ENCODE peak calls at places on chromosomes 1 and 21, in ten cellular contexts. One of them, this sample, is unnamed.

GRCh38 chr21:42535602-42536171 is 22.0 kb downstream of the SLC37A1 start:
- DNase-seq in CD4-positive, CD25-positive, alpha-beta regulatory T cell: no peak
- DNase-seq in M059J: no peak
- DNase-seq in H4: no peak
- DNase-seq in pancreas: no peak
- DNase-seq in ELR: no peak
- DNase-seq in KG1: no peak
- DNase-seq in PC-3: no peak
- DNase-seq in GM20000: peak; percentile 75
- DNase-seq in GM13977: peak; percentile 78
- DNase-seq in this sample: peak; percentile 76

GRCh38 chr1:185561629-185562028 is 172.6 kb upstream of the HMCN1 start:
- DNase-seq in CD4-positive, CD25-positive, alpha-beta regulatory T cell: no peak
- DNase-seq in M059J: peak; percentile 82
- DNase-seq in H4: peak; percentile 25
- DNase-seq in pancreas: no peak
- DNase-seq in ELR: peak; percentile 66
- DNase-seq in KG1: peak; percentile 33
- DNase-seq in PC-3: peak; percentile 52
- DNase-seq in GM20000: no peak
- DNase-seq in GM13977: no peak
- DNase-seq in this sample: no peak

GRCh38 chr1:111720977-111721670 is 18.1 kb downstream of the INKA2 start:
- DNase-seq in CD4-positive, CD25-positive, alpha-beta regulatory T cell: no peak
- DNase-seq in M059J: peak; percentile 65
- DNase-seq in H4: no peak
- DNase-seq in pancreas: no peak
- DNase-seq in ELR: no peak
- DNase-seq in KG1: no peak
- DNase-seq in PC-3: peak; percentile 40
- DNase-seq in GM20000: no peak
- DNase-seq in GM13977: no peak
- DNase-seq in this sample: no peak

GRCh38 chr1:171134194-171134924 is 43.7 kb downstream of the FMO3 start:
- DNase-seq in CD4-positive, CD25-positive, alpha-beta regulatory T cell: no peak
- DNase-seq in M059J: no peak
- DNase-seq in H4: no peak
- DNase-seq in pancreas: no peak
- DNase-seq in ELR: no peak
- DNase-seq in KG1: no peak
- DNase-seq in PC-3: no peak
- DNase-seq in GM20000: no peak
- DNase-seq in GM13977: no peak
- DNase-seq in this sample: no peak

GRCh38 chr1:81670286-81670685 is 130.4 kb upstream of the ADGRL2 start:
- DNase-seq in CD4-positive, CD25-positive, alpha-beta regulatory T cell: no peak
- DNase-seq in M059J: peak; percentile 96
- DNase-seq in H4: peak; percentile 71
- DNase-seq in pancreas: peak; percentile 66
- DNase-seq in ELR: peak; percentile 80
- DNase-seq in KG1: no peak
- DNase-seq in PC-3: peak; percentile 96
- DNase-seq in GM20000: no peak
- DNase-seq in GM13977: no peak
- DNase-seq in this sample: no peak

GRCh38 chr1:152013664-152014237 is 20.1 kb upstream of the S100A10 start:
- DNase-seq in CD4-positive, CD25-positive, alpha-beta regulatory T cell: no peak
- DNase-seq in M059J: peak; percentile 51
- DNase-seq in H4: peak; percentile 61
- DNase-seq in pancreas: no peak
- DNase-seq in ELR: peak; percentile 69
- DNase-seq in KG1: peak; percentile 35
- DNase-seq in PC-3: peak; percentile 76
- DNase-seq in GM20000: no peak
- DNase-seq in GM13977: no peak
- DNase-seq in this sample: peak; percentile 75

GRCh38 chr1:95879498-95879897 is 645.5 kb downstream of the RWDD3 start:
- DNase-seq in CD4-positive, CD25-positive, alpha-beta regulatory T cell: no peak
- DNase-seq in M059J: no peak
- DNase-seq in H4: no peak
- DNase-seq in pancreas: no peak
- DNase-seq in ELR: no peak
- DNase-seq in KG1: no peak
- DNase-seq in PC-3: no peak
- DNase-seq in GM20000: no peak
- DNase-seq in GM13977: no peak
- DNase-seq in this sample: no peak

GRCh38 chr21:39156024-39156423 is 27.2 kb downstream of the PSMG1 start:
- DNase-seq in CD4-positive, CD25-positive, alpha-beta regulatory T cell: no peak
- DNase-seq in M059J: peak; percentile 71
- DNase-seq in H4: no peak
- DNase-seq in pancreas: no peak
- DNase-seq in ELR: peak; percentile 13
- DNase-seq in KG1: no peak
- DNase-seq in PC-3: no peak
- DNase-seq in GM20000: no peak
- DNase-seq in GM13977: no peak
- DNase-seq in this sample: no peak

GRCh38 chr1:229129306-229130027 is 141.4 kb upstream of the RAB4A start:
- DNase-seq in CD4-positive, CD25-positive, alpha-beta regulatory T cell: no peak
- DNase-seq in M059J: no peak
- DNase-seq in H4: no peak
- DNase-seq in pancreas: no peak
- DNase-seq in ELR: no peak
- DNase-seq in KG1: no peak
- DNase-seq in PC-3: no peak
- DNase-seq in GM20000: no peak
- DNase-seq in GM13977: no peak
- DNase-seq in this sample: no peak

GRCh38 chr1:28887835-28888682 is 26.3 kb upstream of the EPB41 start:
- DNase-seq in CD4-positive, CD25-positive, alpha-beta regulatory T cell: no peak
- DNase-seq in M059J: no peak
- DNase-seq in H4: no peak
- DNase-seq in pancreas: peak; percentile 68
- DNase-seq in ELR: no peak
- DNase-seq in KG1: no peak
- DNase-seq in PC-3: no peak
- DNase-seq in GM20000: no peak
- DNase-seq in GM13977: peak; percentile 15
- DNase-seq in this sample: no peak

GRCh38 chr1:110190282-110190929 is 19.7 kb upstream of the KCNC4 start:
- DNase-seq in CD4-positive, CD25-positive, alpha-beta regulatory T cell: no peak
- DNase-seq in M059J: peak; percentile 43
- DNase-seq in H4: no peak
- DNase-seq in pancreas: peak; percentile 74
- DNase-seq in ELR: no peak
- DNase-seq in KG1: no peak
- DNase-seq in PC-3: no peak
- DNase-seq in GM20000: no peak
- DNase-seq in GM13977: no peak
- DNase-seq in this sample: no peak

GRCh38 chr1:48977273-48977672 is 200.6 kb upstream of the BEND5 start:
- DNase-seq in CD4-positive, CD25-positive, alpha-beta regulatory T cell: no peak
- DNase-seq in M059J: no peak
- DNase-seq in H4: no peak
- DNase-seq in pancreas: no peak
- DNase-seq in ELR: no peak
- DNase-seq in KG1: no peak
- DNase-seq in PC-3: no peak
- DNase-seq in GM20000: no peak
- DNase-seq in GM13977: no peak
- DNase-seq in this sample: no peak

GRCh38 chr1:219086956-219087469 is 86.7 kb upstream of the LYPLAL1 start:
- DNase-seq in CD4-positive, CD25-positive, alpha-beta regulatory T cell: no peak
- DNase-seq in M059J: no peak
- DNase-seq in H4: no peak
- DNase-seq in pancreas: no peak
- DNase-seq in ELR: no peak
- DNase-seq in KG1: no peak
- DNase-seq in PC-3: no peak
- DNase-seq in GM20000: no peak
- DNase-seq in GM13977: no peak
- DNase-seq in this sample: no peak

GRCh38 chr1:150061632-150062101 is 5.9 kb upstream of the VPS45 start:
- DNase-seq in CD4-positive, CD25-positive, alpha-beta regulatory T cell: no peak
- DNase-seq in M059J: peak; percentile 95
- DNase-seq in H4: peak; percentile 69
- DNase-seq in pancreas: no peak
- DNase-seq in ELR: peak; percentile 86
- DNase-seq in KG1: no peak
- DNase-seq in PC-3: peak; percentile 94
- DNase-seq in GM20000: no peak
- DNase-seq in GM13977: no peak
- DNase-seq in this sample: no peak

GRCh38 chr1:66503841-66504470 is 30.0 kb upstream of the SGIP1 start:
- DNase-seq in CD4-positive, CD25-positive, alpha-beta regulatory T cell: no peak
- DNase-seq in M059J: peak; percentile 79
- DNase-seq in H4: peak; percentile 62
- DNase-seq in pancreas: no peak
- DNase-seq in ELR: peak; percentile 81
- DNase-seq in KG1: peak; percentile 39
- DNase-seq in PC-3: peak; percentile 85
- DNase-seq in GM20000: peak; percentile 26
- DNase-seq in GM13977: peak; percentile 29
- DNase-seq in this sample: peak; percentile 74

GRCh38 chr1:65509912-65510680 is 89.6 kb downstream of the LEPR start:
- DNase-seq in CD4-positive, CD25-positive, alpha-beta regulatory T cell: no peak
- DNase-seq in M059J: peak; percentile 70
- DNase-seq in H4: no peak
- DNase-seq in pancreas: no peak
- DNase-seq in ELR: peak; percentile 81
- DNase-seq in KG1: no peak
- DNase-seq in PC-3: no peak
- DNase-seq in GM20000: no peak
- DNase-seq in GM13977: no peak
- DNase-seq in this sample: no peak